ENCODE peak calls at places on chromosome 5, in ten cellular contexts. F is body of pancreas; G is pancreas; Y is foreskin keratinocyte; K is activated naive CD4-positive, alpha-beta T cell treated with anti-CD3 and anti-CD28 coated beads, Interleukin-2, amount 50 U/mL, for 72 hours; H is CD4-positive, alpha-beta T cell; V is left lobe of liver; W is stimulated activated naive CD8-positive, alpha-beta T cell treated with anti-CD3 and anti-CD28 coated beads, Interleukin-15, amount 100 ng/mL, for 72 hours; N is upper lobe of right lung; A is activated naive CD8-positive, alpha-beta T cell treated with anti-CD3 and anti-CD28 coated beads, Interleukin-2, amount 10 ng/mL, durations not matched to agents 7 days and 5 days. J is an unnamed sample.

GRCh38 chr5:73280821-73281746 is 108.1 kb downstream of the TMEM174 start:
- ATAC-seq in G (peak; percentile 81), H (no peak), A (no peak), F (peak; percentile 74), K (no peak), V (peak; percentile 42), N (no peak), W (no peak), Y (peak; percentile 67), J (no peak)

GRCh38 chr5:13503017-13503416 is 441.5 kb downstream of the DNAH5 start:
- ATAC-seq in N (no peak), K (no peak), V (no peak), W (no peak), Y (no peak), H (no peak), G (no peak), A (no peak), F (no peak), J (no peak)

GRCh38 chr5:34535944-34536628 is 120.0 kb upstream of the RAI14 start:
- ATAC-seq in W (peak; percentile 69), Y (peak; percentile 46), N (no peak), F (no peak), A (no peak), H (no peak), G (no peak), V (no peak), K (peak; percentile 77), J (no peak)

GRCh38 chr5:95895771-95896170 is 65.9 kb downstream of the ELL2 start:
- ATAC-seq in Y (no peak), F (no peak), N (no peak), G (no peak), H (no peak), K (no peak), A (no peak), W (no peak), V (no peak), J (no peak)

GRCh38 chr5:50874277-50874984 is 208.0 kb downstream of the PARP8 start:
- ATAC-seq in N (peak; percentile 66), V (no peak), F (no peak), H (peak; percentile 26), K (no peak), Y (no peak), G (peak; percentile 74), W (no peak), A (no peak), J (peak; percentile 27)

GRCh38 chr5:159427180-159428012 is 97.1 kb upstream of the IL12B start:
- ATAC-seq in G (no peak), N (no peak), K (peak; percentile 70), A (peak; percentile 45), H (no peak), W (peak; percentile 84), Y (no peak), F (no peak), V (no peak), J (peak; percentile 92)

GRCh38 chr5:138504799-138505198 is 38.2 kb downstream of the ETF1 start:
- ATAC-seq in W (no peak), V (peak; percentile 43), N (peak; percentile 36), K (no peak), H (no peak), A (no peak), Y (peak; percentile 88), G (peak; percentile 75), F (peak; percentile 58), J (no peak)

GRCh38 chr5:176883700-176884570 is 15.2 kb downstream of the HK3 start:
- ATAC-seq in V (no peak), W (no peak), K (no peak), Y (no peak), N (no peak), A (no peak), G (no peak), F (no peak), H (no peak), J (no peak)

GRCh38 chr5:101897914-101898313 is 398.2 kb downstream of the SLCO4C1 start:
- ATAC-seq in N (no peak), W (no peak), V (no peak), Y (peak; percentile 15), F (no peak), G (peak; percentile 20), A (no peak), H (no peak), K (no peak), J (peak; percentile 34)

J was measured in stimulated activated memory B cell treated with anti-CD40 and anti-IgM and Interleukin-4, amounts not matched to agents 10 μg/mL and 1 μg/mL and 100 μg/mL, for 72 hours.